ENCODE peak calls at places on chromosomes 6 and 20, in five cellular contexts. J, N, U, D and P are unnamed samples.

GRCh38 chr6:16420715-16421461 is 182.5 kb downstream of the GMPR start:
- DNase-seq in J (peak), D (no peak), U (no peak), N (peak), P (no peak)

GRCh38 chr6:153727910-153728309 is 311.1 kb upstream of the OPRM1 start:
- DNase-seq in D (no peak), N (no peak), U (no peak), J (peak), P (no peak)

GRCh38 chr6:35774116-35774794 is 2.1 kb upstream of the CLPSL2 start:
- DNase-seq in N (no peak), U (no peak), D (no peak), J (no peak), P (no peak)

GRCh38 chr6:43120938-43121913 is 45.1 kb downstream of the PTK7 start:
- DNase-seq in N (no peak), D (no peak), U (peak), J (peak), P (no peak)

GRCh38 chr20:53876956-53877355 is 193.4 kb downstream of the BCAS1 start:
- DNase-seq in D (no peak), N (no peak), J (no peak), U (no peak), P (no peak)

GRCh38 chr6:40308533-40309306 is 278.4 kb downstream of the LRFN2 start:
- DNase-seq in J (peak), D (peak), N (no peak), U (no peak), P (peak)

GRCh38 chr6:170224694-170225660 is 65.9 kb downstream of the DLL1 start:
- DNase-seq in J (peak), D (no peak), U (peak), N (no peak), P (no peak)

GRCh38 chr6:33717857-33718552 is 6.5 kb upstream of the UQCC2 start:
- DNase-seq in N (no peak), D (no peak), J (peak), U (peak), P (no peak)

GRCh38 chr20:53923745-53924369 is 146.5 kb downstream of the BCAS1 start:
- DNase-seq in J (no peak), U (no peak), D (no peak), N (no peak), P (no peak)

GRCh38 chr6:148285205-148285604 is 57.4 kb upstream of the SASH1 start:
- DNase-seq in J (no peak), N (no peak), U (no peak), D (no peak), P (no peak)

GRCh38 chr20:25470045-25470444 is 62.6 kb downstream of the GINS1 start:
- DNase-seq in D (peak), U (peak), N (no peak), J (peak), P (no peak)

GRCh38 chr6:170080169-170080827 is 210.6 kb downstream of the DLL1 start:
- DNase-seq in N (no peak), U (peak), D (no peak), J (no peak), P (no peak)

GRCh38 chr6:156731436-156731835 is 45.7 kb upstream of the ARID1B start:
- DNase-seq in U (no peak), N (no peak), J (peak), D (peak), P (peak)

GRCh38 chr6:10722820-10723651 is at the start of gene TMEM14C:
- DNase-seq in N (peak), D (peak), J (peak), U (peak), P (peak)

GRCh38 chr6:5206920-5207561 is 53.7 kb downstream of the LYRM4 start:
- DNase-seq in D (no peak), N (no peak), U (no peak), J (no peak), P (no peak)

GRCh38 chr20:38165966-38166706 is 1.1 kb upstream of the TGM2 start:
- DNase-seq in J (no peak), N (no peak), D (no peak), U (peak), P (no peak)